ENCODE peak calls at places on chromosomes 16 and 17, in seven cellular contexts. N is endothelial cell, W is left cardiac atrium, X is GM03348, P is DMS153, B is cardiac muscle cell, A is lung. Z is an unnamed sample.

GRCh38 chr17:80918731-80919130 is 72.9 kb upstream of the CHMP6 start:
- DNase-seq in N (no peak), W (no peak), X (no peak), P (no peak), B (no peak), A (no peak), Z (no peak)

GRCh38 chr16:8945626-8946296 is 17.9 kb downstream of the USP7 start:
- DNase-seq in N (no peak), W (no peak), X (no peak), P (no peak), B (no peak), A (no peak), Z (no peak)

GRCh38 chr17:31581022-31581483 is 189.6 kb downstream of the RAB11FIP4 start:
- DNase-seq in N (no peak), W (peak), X (peak), P (peak), B (no peak), A (peak), Z (peak)

GRCh38 chr17:41519501-41520224 is 973 bp upstream of the KRT15 start:
- DNase-seq in N (no peak), W (no peak), X (no peak), P (peak), B (no peak), A (peak), Z (no peak)

GRCh38 chr17:10311131-10311530 is 61.7 kb downstream of the MYH13 start:
- DNase-seq in N (no peak), W (no peak), X (no peak), P (no peak), B (no peak), A (no peak), Z (no peak)

GRCh38 chr16:79847101-79847500 is 246.6 kb upstream of the MAF start:
- DNase-seq in N (no peak), W (no peak), X (no peak), P (no peak), B (no peak), A (no peak), Z (no peak)

GRCh38 chr16:77596243-77596642 is 126.1 kb upstream of the NUDT7 start:
- DNase-seq in N (no peak), W (no peak), X (no peak), P (no peak), B (no peak), A (no peak), Z (no peak)

GRCh38 chr16:55756963-55757362 is 75.9 kb downstream of the CES1 start:
- DNase-seq in N (no peak), W (no peak), X (no peak), P (no peak), B (no peak), A (no peak), Z (no peak)

GRCh38 chr16:59259074-59259963 is 525.2 kb upstream of the GOT2 start:
- DNase-seq in N (no peak), W (no peak), X (no peak), P (no peak), B (no peak), A (no peak), Z (no peak)

GRCh38 chr17:17713839-17714238 is 32.6 kb downstream of the RAI1 start:
- DNase-seq in N (no peak), W (peak), X (peak), P (no peak), B (no peak), A (peak), Z (peak)

GRCh38 chr17:39401412-39402278 is at the start of gene FBXL20:
- DNase-seq in N (peak), W (peak), X (peak), P (peak), B (peak), A (peak), Z (peak)

GRCh38 chr17:43998552-43998951 is 5.9 kb upstream of the NAGS start:
- DNase-seq in N (no peak), W (no peak), X (no peak), P (no peak), B (no peak), A (no peak), Z (no peak)

GRCh38 chr17:55056530-55056929 is 88.0 kb downstream of the STXBP4 start:
- DNase-seq in N (no peak), W (no peak), X (no peak), P (peak), B (no peak), A (peak), Z (no peak)

GRCh38 chr16:50902457-50902856 is 160.6 kb downstream of the CYLD start:
- DNase-seq in N (no peak), W (no peak), X (no peak), P (no peak), B (peak), A (no peak), Z (no peak)

GRCh38 chr16:86306046-86306644 is 204.2 kb upstream of the FOXF1 start:
- DNase-seq in N (no peak), W (no peak), X (no peak), P (no peak), B (no peak), A (no peak), Z (no peak)

GRCh38 chr16:14187517-14188338 is 116.6 kb downstream of the MRTFB start:
- DNase-seq in N (no peak), W (no peak), X (no peak), P (peak), B (no peak), A (no peak), Z (no peak)

GRCh38 chr16:70689970-70690905 is 4.4 kb upstream of the MTSS2 start:
- DNase-seq in N (no peak), W (no peak), X (no peak), P (no peak), B (no peak), A (no peak), Z (no peak)

GRCh38 chr16:57098188-57098841 is 5.9 kb downstream of the CPNE2 start:
- DNase-seq in N (no peak), W (no peak), X (no peak), P (no peak), B (no peak), A (no peak), Z (no peak)

GRCh38 chr16:2284797-2285576 is 17.1 kb upstream of the RNPS1 start:
- DNase-seq in N (no peak), W (no peak), X (no peak), P (no peak), B (no peak), A (no peak), Z (no peak)

GRCh38 chr16:66798162-66798561 is 3.2 kb downstream of the TERB1 start:
- DNase-seq in N (no peak), W (no peak), X (no peak), P (no peak), B (no peak), A (no peak), Z (no peak)

GRCh38 chr17:9367186-9367585 is 208.4 kb downstream of the STX8 start:
- DNase-seq in N (no peak), W (no peak), X (no peak), P (no peak), B (peak), A (no peak), Z (no peak)

GRCh38 chr17:65100316-65101140 is 36.6 kb upstream of the RGS9 start:
- DNase-seq in N (peak), W (peak), X (peak), P (peak), B (peak), A (peak), Z (peak)

GRCh38 chr17:73404246-73404645 is 92.4 kb upstream of the CDC42EP4 start:
- DNase-seq in N (no peak), W (no peak), X (no peak), P (peak), B (no peak), A (no peak), Z (no peak)

GRCh38 chr17:29726721-29727252 is 104.1 kb upstream of the CORO6 start:
- DNase-seq in N (peak), W (no peak), X (no peak), P (peak), B (no peak), A (no peak), Z (no peak)

GRCh38 chr17:57589151-57590034 is 155.7 kb downstream of the CCDC182 start:
- DNase-seq in N (no peak), W (no peak), X (no peak), P (no peak), B (no peak), A (no peak), Z (no peak)

GRCh38 chr17:40310882-40311391 is 2.0 kb downstream of the RARA start:
- DNase-seq in N (no peak), W (peak), X (no peak), P (no peak), B (no peak), A (no peak), Z (peak)

GRCh38 chr16:88896238-88897065 is 30.0 kb upstream of the PABPN1L start:
- DNase-seq in N (no peak), W (no peak), X (no peak), P (no peak), B (no peak), A (no peak), Z (no peak)

GRCh38 chr16:64981568-64982281 is 140.1 kb downstream of the CDH11 start:
- DNase-seq in N (no peak), W (peak), X (no peak), P (no peak), B (no peak), A (no peak), Z (no peak)

GRCh38 chr16:57527610-57528360 is 8.6 kb downstream of the CCDC102A start:
- DNase-seq in N (no peak), W (peak), X (no peak), P (no peak), B (no peak), A (no peak), Z (no peak)

Z was measured in testis.